ENCODE peak calls at places on chromosome 11, in six cellular contexts. One of them, this sample, is unnamed.

GRCh38 chr11:71355266-71355665 is 92.9 kb downstream of the DHCR7 start:
- DNase-seq in pons: no peak
- DNase-seq in cardiac muscle cell: peak
- DNase-seq in anterior cingulate cortex: no peak
- DNase-seq in GM04504: no peak
- DNase-seq in HT-29: no peak
- DNase-seq in this sample: no peak

GRCh38 chr11:106398396-106399074 is 321.1 kb downstream of the AASDHPPT start:
- DNase-seq in pons: no peak
- DNase-seq in cardiac muscle cell: no peak
- DNase-seq in anterior cingulate cortex: no peak
- DNase-seq in GM04504: peak
- DNase-seq in HT-29: no peak
- DNase-seq in this sample: no peak

GRCh38 chr11:119907934-119908760 is 179.1 kb upstream of the NECTIN1 start:
- DNase-seq in pons: no peak
- DNase-seq in cardiac muscle cell: no peak
- DNase-seq in anterior cingulate cortex: no peak
- DNase-seq in GM04504: no peak
- DNase-seq in HT-29: no peak
- DNase-seq in this sample: no peak

GRCh38 chr11:74288911-74289310 is 22.5 kb downstream of the P4HA3 start:
- DNase-seq in pons: no peak
- DNase-seq in cardiac muscle cell: peak
- DNase-seq in anterior cingulate cortex: no peak
- DNase-seq in GM04504: no peak
- DNase-seq in HT-29: no peak
- DNase-seq in this sample: no peak

GRCh38 chr11:117095301-117096139 is 2.7 kb downstream of the SIK3 start:
- DNase-seq in pons: peak
- DNase-seq in cardiac muscle cell: peak
- DNase-seq in anterior cingulate cortex: no peak
- DNase-seq in GM04504: peak
- DNase-seq in HT-29: peak
- DNase-seq in this sample: no peak

GRCh38 chr11:121895919-121896318 is 220.1 kb downstream of the BLID start:
- DNase-seq in pons: no peak
- DNase-seq in cardiac muscle cell: no peak
- DNase-seq in anterior cingulate cortex: no peak
- DNase-seq in GM04504: peak
- DNase-seq in HT-29: no peak
- DNase-seq in this sample: no peak

GRCh38 chr11:5688482-5688881 is 1.1 kb upstream of the TRIM22 start:
- DNase-seq in pons: no peak
- DNase-seq in cardiac muscle cell: no peak
- DNase-seq in anterior cingulate cortex: no peak
- DNase-seq in GM04504: no peak
- DNase-seq in HT-29: no peak
- DNase-seq in this sample: no peak

GRCh38 chr11:95697614-95698408 is 91.8 kb downstream of the FAM76B start:
- DNase-seq in pons: no peak
- DNase-seq in cardiac muscle cell: peak
- DNase-seq in anterior cingulate cortex: no peak
- DNase-seq in GM04504: no peak
- DNase-seq in HT-29: no peak
- DNase-seq in this sample: no peak

GRCh38 chr11:96579642-96580041 is 189.8 kb downstream of the JRKL start:
- DNase-seq in pons: no peak
- DNase-seq in cardiac muscle cell: no peak
- DNase-seq in anterior cingulate cortex: no peak
- DNase-seq in GM04504: no peak
- DNase-seq in HT-29: no peak
- DNase-seq in this sample: no peak